ENCODE peak calls at places on chromosomes 12 and 14, in six cellular contexts. S is right lobe of liver, Z is A549, C is upper lobe of left lung, B is endothelial cell of umbilical vein, A is stomach. E is an unnamed sample. For H3K9me3, the result is how much of the 10 kb centered on the place peaks cover.

GRCh38 chr12:27823038-27823437 is 43.0 kb upstream of the MANSC4 start:
- DNase-seq in Z (no peak), C (no peak), B (no peak), A (no peak), S (no peak), E (no peak)

GRCh38 chr14:103023881-103024473 is 33.4 kb downstream of the CDC42BPB start:
- DNase-seq in A (no peak), Z (no peak), C (no peak), S (no peak), B (peak), E (no peak)

GRCh38 chr12:93127582-93128331 is 198.7 kb upstream of the EEA1 start:
- DNase-seq in B (no peak), A (peak), S (peak), C (peak), Z (peak), E (peak)

GRCh38 chr12:124388679-124389536 is 94.0 kb downstream of the RFLNA start:
- DNase-seq in C (peak), Z (peak), S (peak), B (peak), A (peak), E (peak)

GRCh38 chr14:104280085-104280901 is 141.9 kb downstream of the KIF26A start:
- DNase-seq in Z (no peak), A (peak), S (peak), C (peak), B (no peak), E (peak)

GRCh38 chr14:60188115-60188514 is 22.9 kb upstream of the DHRS7 start:
- DNase-seq in C (no peak), B (no peak), A (no peak), Z (peak), S (no peak), E (no peak)

GRCh38 chr12:94285954-94286579 is 137.7 kb downstream of the PLXNC1 start:
- DNase-seq in Z (no peak), S (no peak), C (no peak), A (no peak), B (no peak), E (no peak)

GRCh38 chr12:55741978-55742377 is 944 bp upstream of the GDF11 start:
- DNase-seq in Z (no peak), B (no peak), S (no peak), A (no peak), C (peak), E (no peak)

GRCh38 chr12:91778938-91779400 is 366.7 kb downstream of the BTG1 start:
- DNase-seq in S (no peak), C (peak), B (peak), A (peak), Z (peak), E (peak)

GRCh38 chr12:48414046-48414445 is 58.3 kb upstream of the ANP32D start:
- DNase-seq in Z (no peak), S (no peak), A (no peak), B (peak), C (no peak), E (peak)

GRCh38 chr12:2877959-2878732 is 1.1 kb downstream of the RHNO1 start:
- DNase-seq in C (no peak), A (no peak), S (no peak), Z (no peak), B (peak), E (no peak)

GRCh38 chr12:29726321-29726692 is 57.4 kb downstream of the TMTC1 start:
- DNase-seq in A (no peak), B (peak), C (no peak), S (no peak), Z (no peak), E (no peak)

GRCh38 chr12:56932146-56932545 is 2.1 kb downstream of the SDR9C7 start:
- DNase-seq in S (no peak), Z (no peak), B (no peak), A (no peak), C (no peak), E (no peak)

GRCh38 chr12:128844031-128844635 is 9.1 kb upstream of the GLT1D1 start:
- DNase-seq in C (peak), B (no peak), Z (no peak), A (no peak), S (no peak), E (no peak)

GRCh38 chr12:51070004-51070403 is 13.4 kb downstream of the CSRNP2 start:
- DNase-seq in C (peak), S (no peak), Z (no peak), A (no peak), B (no peak), E (no peak)

GRCh38 chr14:75952489-75952888 is 29.3 kb downstream of the TGFB3 start:
- DNase-seq in S (no peak), C (no peak), A (no peak), B (no peak), Z (no peak), E (no peak)

GRCh38 chr12:19130224-19131019 is 889 bp downstream of the PLEKHA5 start:
- DNase-seq in A (peak), Z (peak), S (peak), B (peak), C (peak), E (peak)

GRCh38 chr12:43812926-43813325 is 6.8 kb upstream of the TWF1 start:
- DNase-seq in A (no peak), Z (no peak), S (no peak), B (no peak), C (no peak), E (no peak)

GRCh38 chr12:105641742-105642141 is 311.3 kb downstream of the C12orf75 start:
- DNase-seq in S (no peak), A (no peak), Z (no peak), B (no peak), C (no peak), E (no peak)

GRCh38 chr12:171743-172705 is 41.9 kb downstream of the SLC6A12 start:
- DNase-seq in C (no peak), A (peak), B (no peak), Z (no peak), S (no peak), E (no peak)

GRCh38 chr12:79274571-79275064 is 410.0 kb downstream of the SYT1 start:
- DNase-seq in S (no peak), C (no peak), B (no peak), A (no peak), Z (no peak), E (no peak)

GRCh38 chr14:24694680-24695079 is 60.7 kb upstream of the GZMB start:
- DNase-seq in S (no peak), B (no peak), Z (no peak), C (no peak), A (no peak), E (no peak)

GRCh38 chr12:10715491-10715890 is 7.6 kb downstream of the YBX3 start:
- DNase-seq in A (no peak), Z (no peak), S (no peak), B (no peak), C (no peak), E (no peak)

GRCh38 chr12:123954647-123955350 is 17.8 kb downstream of the CCDC92 start:
- DNase-seq in S (no peak), Z (no peak), A (no peak), C (no peak), B (no peak), E (no peak)

GRCh38 chr14:67934087-67934486 is 114.5 kb downstream of the RAD51B start:
- DNase-seq in B (peak), A (no peak), Z (peak), S (no peak), C (no peak), E (peak)

GRCh38 chr12:9347328-9348127 is 139.3 kb upstream of the PZP start:
- DNase-seq in B (no peak), Z (no peak), C (no peak), A (no peak), S (no peak), E (no peak)

GRCh38 chr12:95959107-95959506 is 16.0 kb downstream of the AMDHD1 start:
- DNase-seq in A (no peak), B (peak), S (no peak), C (no peak), Z (peak), E (no peak)

GRCh38 chr12:124923906-124924734 is 9.7 kb upstream of the UBC start:
- DNase-seq in B (no peak), Z (peak), A (no peak), S (no peak), C (peak), E (peak)

GRCh38 chr14:34615507-34615906 is 14.4 kb downstream of the SNX6 start:
- DNase-seq in B (no peak), A (no peak), C (no peak), Z (no peak), S (no peak), E (no peak)
- H3K9me3 ChIP-seq in B (under half), A (under half), C (under half), Z (under half), S (under half), E (under half)

GRCh38 chr12:112013601-112014402 is 576 bp downstream of the ERP29 start:
- DNase-seq in Z (peak), C (peak), B (peak), S (peak), A (peak), E (peak)
- TF ChIP-seq POLR2A in Z (peak), C (no peak), B (peak), S (no peak), A (no peak), E (peak)

DNA sequence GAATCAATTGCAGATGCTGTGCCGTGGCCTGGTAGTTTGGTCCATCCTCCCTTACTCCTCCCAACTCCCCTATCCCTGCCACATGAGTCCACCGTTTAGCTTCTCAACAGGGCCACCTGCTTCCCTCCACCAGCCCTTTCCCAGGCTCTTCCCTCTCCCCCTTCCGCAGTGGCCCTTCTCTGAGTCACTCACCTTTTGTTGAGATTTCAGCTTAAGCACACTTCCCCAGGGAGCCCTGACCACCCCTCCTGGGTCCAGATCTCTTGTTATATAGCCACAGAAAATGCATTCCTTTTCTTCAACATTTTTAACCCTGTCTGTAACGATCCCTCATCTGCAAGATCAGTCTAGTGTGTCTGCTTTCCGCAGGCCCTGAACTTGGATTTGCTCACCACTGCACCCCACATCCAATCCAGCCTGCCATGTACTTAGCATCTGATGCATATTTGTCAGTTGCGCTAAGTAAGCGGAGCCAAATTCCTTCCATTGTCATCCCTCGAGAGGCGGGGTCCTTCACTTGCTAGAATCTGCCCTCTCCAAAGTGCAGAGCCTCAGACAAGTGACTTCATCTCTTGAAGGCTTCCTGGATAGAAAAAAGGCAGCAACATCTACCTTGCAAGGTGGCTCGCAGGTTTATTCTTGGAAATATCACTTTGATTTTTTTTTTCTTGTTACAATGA is 41.1 kb downstream of the TMEM63C start:
- DNase-seq in A (no peak), S (no peak), Z (no peak), B (no peak), C (no peak), E (no peak)
- H3K9me3 ChIP-seq in A (under half), S (under half), Z (under half), B (under half), C (under half), E (under half)

DNA sequence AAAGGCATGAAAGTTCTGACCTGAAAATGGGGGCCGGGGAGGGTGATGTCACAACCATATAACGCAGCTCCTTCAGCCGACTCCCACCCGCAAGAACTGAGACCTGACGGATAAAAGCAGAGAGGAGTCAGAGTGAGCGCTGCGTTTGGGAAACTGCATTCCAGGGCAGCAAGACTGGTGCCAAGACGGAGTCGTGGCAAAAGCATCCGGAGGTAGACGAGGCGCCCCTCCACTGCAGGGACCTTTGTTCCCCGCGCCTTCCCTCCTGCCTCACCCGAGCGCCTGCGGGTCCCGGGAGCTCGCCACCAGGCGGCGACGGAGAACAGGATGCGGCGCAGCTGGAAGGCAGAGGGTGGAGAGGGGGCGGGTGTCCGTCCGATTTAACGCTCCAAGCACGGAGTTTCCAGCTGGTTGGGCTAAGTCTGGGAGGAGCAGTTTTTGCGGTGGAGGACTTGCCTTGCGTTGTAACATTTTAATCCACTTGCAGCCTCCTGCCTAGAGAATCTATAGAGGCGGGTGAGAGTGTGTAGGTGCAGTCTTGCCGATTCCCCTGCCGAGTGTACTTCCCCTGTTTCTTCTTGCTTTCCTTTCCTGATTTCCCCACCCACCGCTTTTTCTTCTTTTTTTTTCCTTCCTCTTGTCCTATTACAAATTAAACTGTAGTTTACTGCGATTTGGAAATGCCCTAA is 1.2 kb upstream of the CPNE8 start:
- DNase-seq in Z (peak), C (peak), A (peak), S (peak), B (peak), E (peak)
- TF ChIP-seq POLR2A in Z (peak), C (no peak), A (no peak), S (peak), B (no peak), E (peak)

E was measured in adrenal gland.